ENCODE peak calls at places on chromosomes 1 and 21, in eight cellular contexts. H is HCT116, Q is upper lobe of left lung, G is transverse colon, L is vagina, Y is K562, N is breast epithelium, R is prostate gland. J is an unnamed sample.

GRCh38 chr1:14968251-14968812 is 185.2 kb upstream of the TMEM51 start:
- DNase-seq in H (no peak), Q (no peak), G (no peak), L (no peak), Y (no peak), N (peak; percentile 73), R (no peak), J (no peak)

GRCh38 chr1:3504151-3504822 is 49.8 kb downstream of the ARHGEF16 start:
- DNase-seq in H (peak; percentile 48), Q (peak; percentile 91), G (no peak), L (no peak), Y (no peak), N (no peak), R (no peak), J (no peak)

GRCh38 chr1:17405898-17406759 is 33.3 kb downstream of the RCC2 start:
- DNase-seq in H (peak; percentile 22), Q (no peak), G (peak; percentile 48), L (no peak), Y (peak; percentile 81), N (peak; percentile 78), R (peak; percentile 34), J (peak; percentile 63)

GRCh38 chr1:101299710-101300109 is 62.9 kb downstream of the S1PR1 start:
- DNase-seq in H (no peak), Q (no peak), G (no peak), L (no peak), Y (no peak), N (no peak), R (no peak), J (no peak)

GRCh38 chr1:248585266-248585665 is 10.7 kb upstream of the OR2T34 start:
- DNase-seq in H (no peak), Q (no peak), G (no peak), L (no peak), Y (no peak), N (no peak), R (no peak), J (no peak)

GRCh38 chr1:10691740-10692125 is 104.7 kb downstream of the CASZ1 start:
- DNase-seq in H (no peak), Q (no peak), G (peak; percentile 51), L (no peak), Y (no peak), N (no peak), R (no peak), J (no peak)

GRCh38 chr1:102919659-102920058 is 188.7 kb downstream of the COL11A1 start:
- DNase-seq in H (no peak), Q (no peak), G (no peak), L (no peak), Y (no peak), N (no peak), R (no peak), J (no peak)

GRCh38 chr1:228136908-228137307 is 3.2 kb upstream of the GUK1 start:
- DNase-seq in H (no peak), Q (no peak), G (no peak), L (no peak), Y (no peak), N (no peak), R (no peak), J (no peak)

GRCh38 chr21:45994086-45994661 is 12.6 kb downstream of the COL6A1 start:
- DNase-seq in H (no peak), Q (peak; percentile 70), G (no peak), L (no peak), Y (no peak), N (peak; percentile 42), R (no peak), J (peak; percentile 17)

GRCh38 chr1:184052750-184053149 is 1.2 kb downstream of the TSEN15 start:
- DNase-seq in H (no peak), Q (no peak), G (no peak), L (no peak), Y (no peak), N (no peak), R (no peak), J (no peak)
- TF ChIP-seq POLR2AphosphoS5 in H (no peak), Q (no peak), G (no peak), L (no peak), Y (peak; percentile 15), N (no peak), R (no peak), J (no peak)

DNA sequence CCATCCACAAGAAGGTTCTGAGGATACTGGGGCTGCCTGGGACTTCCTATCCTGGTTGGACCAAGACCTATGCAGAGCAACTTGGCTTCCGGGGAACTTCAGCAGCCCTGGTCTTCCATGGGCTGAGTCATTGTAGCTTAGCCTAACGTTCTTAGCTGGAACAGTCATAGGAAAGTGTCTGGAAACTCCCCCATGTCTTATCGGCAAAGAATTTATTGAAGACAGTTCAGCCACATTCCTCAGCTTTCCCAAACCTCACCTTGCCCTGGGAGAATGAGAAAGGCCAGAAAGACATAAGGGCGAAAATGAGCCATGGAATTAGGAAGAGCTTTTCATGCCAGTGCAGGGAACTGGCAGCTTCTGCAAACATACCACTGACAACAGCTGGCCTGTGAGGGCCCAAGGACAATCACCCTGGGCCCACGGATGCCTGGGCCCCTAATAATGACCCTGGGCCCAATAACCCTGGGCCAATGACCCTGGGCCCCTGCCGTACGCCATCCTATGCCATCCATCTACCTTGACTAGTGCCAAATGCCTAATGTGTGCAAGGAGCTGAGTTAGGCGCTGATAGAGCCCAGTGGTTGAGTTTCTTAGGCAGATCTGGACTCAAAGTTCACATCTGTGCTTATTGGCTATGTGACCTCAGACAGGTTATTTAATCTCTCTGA is 114.4 kb upstream of the GADD45A start:
- DNase-seq in H (no peak), Q (no peak), G (no peak), L (no peak), Y (peak; percentile 62), N (no peak), R (no peak), J (no peak)
- TF ChIP-seq POLR2AphosphoS5 in H (no peak), Q (no peak), G (no peak), L (no peak), Y (no peak), N (no peak), R (peak; percentile 42), J (peak; percentile 49)

GRCh38 chr1:81950845-81951244 is 150.1 kb downstream of the ADGRL2 start:
- DNase-seq in H (no peak), Q (no peak), G (no peak), L (no peak), Y (no peak), N (no peak), R (no peak), J (no peak)

GRCh38 chr1:81949421-81949820 is 148.7 kb downstream of the ADGRL2 start:
- DNase-seq in H (no peak), Q (no peak), G (no peak), L (no peak), Y (no peak), N (no peak), R (peak; percentile 56), J (no peak)

GRCh38 chr1:81950037-81950436 is 149.3 kb downstream of the ADGRL2 start:
- DNase-seq in H (no peak), Q (no peak), G (no peak), L (no peak), Y (no peak), N (no peak), R (no peak), J (no peak)

DNA sequence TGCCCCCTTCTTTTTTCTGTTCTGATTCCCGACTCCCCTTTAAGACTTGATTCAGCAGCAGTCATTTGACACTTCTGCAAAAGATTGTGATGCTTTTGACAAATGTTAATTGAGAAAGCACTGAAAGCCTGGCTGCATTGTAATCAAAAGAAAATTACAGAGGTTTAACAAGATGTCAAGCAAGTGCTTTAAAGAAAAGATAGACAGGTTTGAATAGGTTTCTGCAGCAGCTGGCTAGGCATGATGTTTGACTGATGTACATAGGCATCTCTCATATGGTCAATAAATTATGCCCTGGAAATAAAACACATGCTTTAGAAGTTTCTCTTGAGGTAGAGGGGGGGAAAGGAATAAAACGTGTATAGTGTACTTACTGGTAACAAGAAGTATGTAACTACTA is 147.8 kb downstream of the ADGRL2 start:
- DNase-seq in H (no peak), Q (no peak), G (no peak), L (no peak), Y (no peak), N (no peak), R (no peak), J (no peak)
- TF ChIP-seq POLR2AphosphoS5 in H (no peak), Q (no peak), G (no peak), L (no peak), Y (no peak), N (no peak), R (no peak), J (no peak)

GRCh38 chr1:111733996-111734369 is 5.2 kb downstream of the INKA2 start:
- DNase-seq in H (no peak), Q (no peak), G (no peak), L (no peak), Y (no peak), N (no peak), R (no peak), J (no peak)
- TF ChIP-seq POLR2AphosphoS5 in H (no peak), Q (no peak), G (no peak), L (no peak), Y (no peak), N (no peak), R (no peak), J (no peak)

GRCh38 chr1:222026280-222026679 is 284.4 kb upstream of the DUSP10 start:
- DNase-seq in H (no peak), Q (no peak), G (no peak), L (no peak), Y (no peak), N (no peak), R (no peak), J (no peak)

GRCh38 chr1:222028151-222028550 is 286.3 kb upstream of the DUSP10 start:
- DNase-seq in H (no peak), Q (no peak), G (no peak), L (no peak), Y (no peak), N (no peak), R (no peak), J (no peak)

GRCh38 chr1:222028694-222029093 is 286.8 kb upstream of the DUSP10 start:
- DNase-seq in H (no peak), Q (no peak), G (no peak), L (no peak), Y (no peak), N (no peak), R (no peak), J (no peak)

GRCh38 chr1:222034790-222035189 is 292.9 kb upstream of the DUSP10 start:
- DNase-seq in H (no peak), Q (no peak), G (no peak), L (no peak), Y (no peak), N (no peak), R (no peak), J (no peak)

DNA sequence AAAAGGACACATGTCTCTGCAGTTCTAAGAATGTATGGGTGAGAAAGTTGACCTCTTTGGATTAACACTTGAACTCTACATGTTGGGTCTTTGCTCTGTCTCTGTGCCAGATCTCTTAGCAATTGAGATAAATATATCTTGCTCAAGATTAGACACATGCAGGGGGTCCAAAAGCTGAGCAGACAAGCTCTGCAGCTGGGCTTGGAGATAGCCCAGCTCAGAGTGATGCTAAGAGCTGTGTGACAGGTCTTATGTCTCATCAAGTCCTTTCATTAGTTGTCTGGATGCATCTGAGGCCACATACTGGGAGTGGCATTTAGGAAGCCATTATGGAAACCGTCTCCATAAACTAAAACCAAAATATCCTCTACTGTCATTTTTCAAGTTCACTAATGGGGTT is 289.4 kb upstream of the DUSP10 start:
- DNase-seq in H (no peak), Q (no peak), G (no peak), L (no peak), Y (no peak), N (no peak), R (no peak), J (no peak)
- TF ChIP-seq POLR2AphosphoS5 in H (no peak), Q (no peak), G (no peak), L (no peak), Y (no peak), N (no peak), R (no peak), J (no peak)